ENCODE peak calls at places on chromosome 11, in nine cellular contexts. C, W, J, O, A, T, N, D and R are unnamed samples.

GRCh38 chr11:77091146-77091940 is 11.3 kb upstream of the OMP start:
- DNase-seq in C (peak; percentile 78), W (peak; percentile 92), J (peak; percentile 69), O (peak; percentile 93), A (peak; percentile 67), T (peak; percentile 78), N (peak; percentile 36), D (peak; percentile 80), R (peak; percentile 64)

GRCh38 chr11:88327061-88327460 is 10.5 kb downstream of the CTSC start:
- DNase-seq in C (no peak), W (no peak), J (no peak), O (no peak), A (no peak), T (no peak), N (no peak), D (no peak), R (no peak)

GRCh38 chr11:7579226-7579825 is 65.5 kb downstream of the PPFIBP2 start:
- DNase-seq in C (no peak), W (no peak), J (no peak), O (no peak), A (no peak), T (no peak), N (no peak), D (no peak), R (peak; percentile 82)

GRCh38 chr11:46942172-46942571 is 5.6 kb downstream of the CSTPP1 start:
- DNase-seq in C (no peak), W (peak; percentile 72), J (no peak), O (no peak), A (no peak), T (no peak), N (no peak), D (no peak), R (no peak)

GRCh38 chr11:68929706-68930605 is 26.3 kb downstream of the IGHMBP2 start:
- DNase-seq in C (no peak), W (no peak), J (no peak), O (no peak), A (no peak), T (no peak), N (no peak), D (no peak), R (no peak)

GRCh38 chr11:70070736-70071135 is 7.4 kb upstream of the ANO1 start:
- DNase-seq in C (no peak), W (no peak), J (no peak), O (no peak), A (no peak), T (no peak), N (no peak), D (no peak), R (no peak)

GRCh38 chr11:46457659-46458058 is 66.1 kb upstream of the CHRM4 start:
- DNase-seq in C (no peak), W (no peak), J (no peak), O (no peak), A (no peak), T (peak; percentile 68), N (no peak), D (no peak), R (no peak)

GRCh38 chr11:57779275-57779674 is 17.7 kb downstream of the CTNND1 start:
- DNase-seq in C (no peak), W (no peak), J (no peak), O (peak; percentile 82), A (no peak), T (peak; percentile 65), N (no peak), D (no peak), R (peak; percentile 70)

GRCh38 chr11:13053255-13053917 is 44.3 kb downstream of the RASSF10 start:
- DNase-seq in C (no peak), W (no peak), J (no peak), O (no peak), A (peak; percentile 7), T (no peak), N (no peak), D (no peak), R (peak; percentile 57)

GRCh38 chr11:76621466-76621865 is 49.1 kb downstream of the LRRC32 start:
- DNase-seq in C (no peak), W (no peak), J (no peak), O (no peak), A (no peak), T (no peak), N (no peak), D (no peak), R (no peak)

GRCh38 chr11:102757823-102758549 is 22.4 kb downstream of the MMP10 start:
- DNase-seq in C (no peak), W (no peak), J (no peak), O (peak; percentile 28), A (peak; percentile 76), T (no peak), N (no peak), D (peak; percentile 57), R (peak; percentile 72)